ENCODE peak calls at places on chromosomes 6 and 20, in five cellular contexts. P is transverse colon, R is tibial nerve, Y is ovary, D is gastrocnemius medialis. G is an unnamed sample.

GRCh38 chr20:38147751-38148150 is 17.3 kb downstream of the TGM2 start:
- DNase-seq in P (no peak), R (no peak), Y (no peak), D (no peak), G (peak)

GRCh38 chr6:13794184-13794583 is 20.2 kb downstream of the MCUR1 start:
- DNase-seq in P (no peak), R (no peak), Y (no peak), D (no peak), G (no peak)

GRCh38 chr6:25366785-25367657 is 87.8 kb downstream of the CARMIL1 start:
- DNase-seq in P (no peak), R (no peak), Y (no peak), D (no peak), G (no peak)

GRCh38 chr20:19370076-19371075 is 157.9 kb downstream of the SLC24A3 start:
- DNase-seq in P (no peak), R (no peak), Y (no peak), D (no peak), G (no peak)

GRCh38 chr20:48805286-48805685 is 22.5 kb downstream of the PREX1 start:
- DNase-seq in P (no peak), R (no peak), Y (no peak), D (no peak), G (peak)

GRCh38 chr6:22925920-22926587 is 356.7 kb downstream of the HDGFL1 start:
- DNase-seq in P (no peak), R (no peak), Y (no peak), D (no peak), G (no peak)

GRCh38 chr20:14441201-14441600 is 103.8 kb upstream of the FLRT3 start:
- DNase-seq in P (no peak), R (no peak), Y (no peak), D (no peak), G (no peak)

GRCh38 chr20:45948742-45949541 is 14.5 kb downstream of the PCIF1 start:
- DNase-seq in P (no peak), R (no peak), Y (no peak), D (no peak), G (no peak)

GRCh38 chr6:30044630-30045029 is 16.4 kb upstream of the POLR1H start:
- DNase-seq in P (no peak), R (no peak), Y (no peak), D (no peak), G (no peak)

GRCh38 chr20:61608275-61609085 is 356.4 kb downstream of the CDH4 start:
- DNase-seq in P (no peak), R (no peak), Y (no peak), D (no peak), G (no peak)

GRCh38 chr6:147855823-147856222 is 347.3 kb downstream of the SAMD5 start:
- DNase-seq in P (no peak), R (no peak), Y (no peak), D (no peak), G (no peak)

GRCh38 chr6:159168536-159169192 is 536 bp upstream of the FNDC1 start:
- DNase-seq in P (peak), R (no peak), Y (peak), D (no peak), G (peak)

GRCh38 chr6:30264731-30265130 is 51.5 kb upstream of the TRIM26 start:
- DNase-seq in P (no peak), R (no peak), Y (no peak), D (no peak), G (no peak)

GRCh38 chr6:135346747-135347146 is 150.8 kb downstream of the AHI1 start:
- DNase-seq in P (no peak), R (no peak), Y (no peak), D (no peak), G (no peak)

GRCh38 chr6:79193971-79194370 is 40.5 kb downstream of the HMGN3 start:
- DNase-seq in P (no peak), R (no peak), Y (no peak), D (no peak), G (no peak)

GRCh38 chr6:46684771-46685170 is 2.9 kb upstream of the TDRD6 start:
- DNase-seq in P (no peak), R (no peak), Y (no peak), D (no peak), G (no peak)

GRCh38 chr20:47338131-47338628 is 18.3 kb downstream of the ZMYND8 start:
- DNase-seq in P (no peak), R (no peak), Y (no peak), D (no peak), G (no peak)

GRCh38 chr6:88492824-88493223 is 326.7 kb upstream of the CNR1 start:
- DNase-seq in P (no peak), R (no peak), Y (no peak), D (no peak), G (no peak)

GRCh38 chr20:11376998-11377397 is 540.7 kb upstream of the BTBD3 start:
- DNase-seq in P (no peak), R (no peak), Y (no peak), D (no peak), G (no peak)

GRCh38 chr20:60700728-60701127 is 551.3 kb upstream of the CDH4 start:
- DNase-seq in P (no peak), R (no peak), Y (no peak), D (no peak), G (no peak)

GRCh38 chr6:55088896-55089295 is 85.4 kb upstream of the HCRTR2 start:
- DNase-seq in P (no peak), R (no peak), Y (no peak), D (no peak), G (no peak)

GRCh38 chr6:97882755-97883154 is 599.7 kb upstream of the MMS22L start:
- DNase-seq in P (no peak), R (no peak), Y (no peak), D (no peak), G (no peak)

GRCh38 chr6:155782320-155782730 is 326.7 kb upstream of the NOX3 start:
- DNase-seq in P (peak), R (no peak), Y (no peak), D (no peak), G (no peak)

GRCh38 chr20:3407426-3408250 is at the start of gene DNAAF9:
- DNase-seq in P (peak), R (peak), Y (peak), D (peak), G (peak)

GRCh38 chr6:144190593-144190992 is 40.3 kb downstream of the STX11 start:
- DNase-seq in P (no peak), R (no peak), Y (no peak), D (peak), G (peak)

GRCh38 chr6:14068133-14068532 is 49.4 kb upstream of the CD83 start:
- DNase-seq in P (no peak), R (no peak), Y (no peak), D (no peak), G (no peak)

GRCh38 chr20:38127011-38127621 is 38.0 kb downstream of the TGM2 start:
- DNase-seq in P (no peak), R (no peak), Y (peak), D (peak), G (peak)

GRCh38 chr6:108661430-108661829 is 100.7 kb downstream of the FOXO3 start:
- DNase-seq in P (no peak), R (no peak), Y (no peak), D (peak), G (no peak)

GRCh38 chr6:27295301-27296079 is 16.6 kb downstream of the POM121L2 start:
- DNase-seq in P (no peak), R (no peak), Y (no peak), D (no peak), G (no peak)

GRCh38 chr6:1310628-1311399 is 1.1 kb upstream of the FOXQ1 start:
- DNase-seq in P (peak), R (no peak), Y (no peak), D (no peak), G (no peak)

GRCh38 chr20:25008388-25009217 is 16.1 kb upstream of the APMAP start:
- DNase-seq in P (no peak), R (no peak), Y (peak), D (no peak), G (no peak)

GRCh38 chr6:33991610-33992009 is 154.3 kb downstream of the GRM4 start:
- DNase-seq in P (no peak), R (no peak), Y (no peak), D (no peak), G (no peak)

GRCh38 chr6:168061269-168062210 is 17.5 kb downstream of the FRMD1 start:
- DNase-seq in P (peak), R (no peak), Y (no peak), D (no peak), G (no peak)

GRCh38 chr6:7215798-7216231 is 97.2 kb downstream of the SSR1 start:
- DNase-seq in P (no peak), R (no peak), Y (no peak), D (no peak), G (no peak)

GRCh38 chr20:60038400-60038799 is 80.2 kb downstream of the CDH26 start:
- DNase-seq in P (no peak), R (no peak), Y (no peak), D (no peak), G (no peak)

GRCh38 chr20:45918182-45918737 is 6.3 kb upstream of the PLTP start:
- DNase-seq in P (peak), R (no peak), Y (peak), D (no peak), G (no peak)

GRCh38 chr20:59033093-59033492 is 958 bp upstream of the ATP5F1E start:
- DNase-seq in P (no peak), R (no peak), Y (no peak), D (no peak), G (no peak)

DNA sequence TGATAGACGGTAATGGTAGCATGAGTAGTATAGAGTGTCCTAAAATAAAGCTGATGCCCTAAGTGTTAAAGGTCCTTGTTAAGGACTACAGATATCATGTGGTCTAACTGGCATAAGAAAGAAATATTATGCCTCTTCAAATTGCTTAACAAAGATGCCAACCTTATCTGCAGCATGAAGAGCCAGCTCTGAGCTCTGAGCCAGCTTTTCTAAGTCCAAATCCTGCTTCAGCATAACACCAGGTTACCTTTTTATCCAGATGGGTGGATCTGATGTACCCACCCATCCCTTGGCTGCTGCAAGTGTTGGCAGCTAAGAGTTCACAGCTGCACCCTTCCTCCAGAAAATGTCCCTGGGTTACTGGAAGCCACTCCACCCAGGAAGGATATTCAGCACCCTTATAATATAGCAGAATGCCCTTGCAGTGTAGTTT is 83.8 kb downstream of the TENT5A start:
- DNase-seq in P (no peak), R (no peak), Y (no peak), D (no peak), G (peak)
- TF ChIP-seq POLR2A in P (no peak), R (no peak), Y (no peak), D (no peak), G (no peak)

GRCh38 chr6:63573140-63573898 is 1.0 kb downstream of the LOC128125822 start:
- DNase-seq in P (peak), R (peak), Y (peak), D (peak), G (peak)
- TF ChIP-seq CTCF in P (no peak), R (no peak), Y (peak), D (no peak), G (no peak)

DNA sequence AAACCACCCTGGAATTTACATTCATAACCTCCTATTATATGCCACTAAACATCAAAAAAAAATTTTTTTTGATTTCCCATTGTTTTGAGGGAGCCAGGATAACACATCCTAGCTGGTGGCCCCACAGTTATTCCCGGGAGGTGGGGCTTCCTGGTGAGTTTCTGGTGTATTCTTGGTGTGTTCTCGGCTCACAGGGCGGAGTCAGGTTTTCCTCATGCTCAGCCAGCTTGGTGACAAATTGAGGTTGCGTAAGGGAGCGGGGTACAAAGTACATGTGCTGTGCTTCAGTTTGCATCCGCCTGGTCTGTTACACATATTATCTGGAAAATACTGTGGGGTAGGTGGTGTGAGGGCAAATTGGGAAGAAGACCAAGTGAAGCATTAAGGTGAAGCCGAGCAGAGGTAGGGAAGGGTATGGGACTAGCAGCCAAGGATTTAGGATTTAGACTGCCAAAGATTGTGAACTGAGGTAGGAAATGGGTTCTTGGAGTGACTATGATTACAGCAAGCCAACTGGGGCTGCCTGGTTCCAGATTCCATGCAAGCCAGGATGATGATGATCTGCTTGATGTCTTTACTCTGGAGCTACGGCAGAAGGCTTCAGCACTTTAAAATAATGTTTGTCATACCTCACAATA is 46.2 kb upstream of the EEF1A1 start:
- DNase-seq in P (peak), R (peak), Y (no peak), D (peak), G (peak)
- H3K27ac ChIP-seq in P (peak), R (peak), Y (no peak), D (peak), G (peak)

GRCh38 chr20:62792182-62792939 is 3.9 kb upstream of the MRGBP start:
- DNase-seq in P (no peak), R (no peak), Y (no peak), D (no peak), G (no peak)

GRCh38 chr20:62793757-62794006 is 2.6 kb upstream of the MRGBP start:
- DNase-seq in P (no peak), R (no peak), Y (no peak), D (no peak), G (no peak)

GRCh38 chr20:62792940-62793756 is 3.1 kb upstream of the MRGBP start:
- DNase-seq in P (no peak), R (no peak), Y (no peak), D (no peak), G (no peak)

GRCh38 chr20:62795023-62795761 is 1.1 kb upstream of the MRGBP start:
- DNase-seq in P (peak), R (no peak), Y (peak), D (no peak), G (peak)

DNA sequence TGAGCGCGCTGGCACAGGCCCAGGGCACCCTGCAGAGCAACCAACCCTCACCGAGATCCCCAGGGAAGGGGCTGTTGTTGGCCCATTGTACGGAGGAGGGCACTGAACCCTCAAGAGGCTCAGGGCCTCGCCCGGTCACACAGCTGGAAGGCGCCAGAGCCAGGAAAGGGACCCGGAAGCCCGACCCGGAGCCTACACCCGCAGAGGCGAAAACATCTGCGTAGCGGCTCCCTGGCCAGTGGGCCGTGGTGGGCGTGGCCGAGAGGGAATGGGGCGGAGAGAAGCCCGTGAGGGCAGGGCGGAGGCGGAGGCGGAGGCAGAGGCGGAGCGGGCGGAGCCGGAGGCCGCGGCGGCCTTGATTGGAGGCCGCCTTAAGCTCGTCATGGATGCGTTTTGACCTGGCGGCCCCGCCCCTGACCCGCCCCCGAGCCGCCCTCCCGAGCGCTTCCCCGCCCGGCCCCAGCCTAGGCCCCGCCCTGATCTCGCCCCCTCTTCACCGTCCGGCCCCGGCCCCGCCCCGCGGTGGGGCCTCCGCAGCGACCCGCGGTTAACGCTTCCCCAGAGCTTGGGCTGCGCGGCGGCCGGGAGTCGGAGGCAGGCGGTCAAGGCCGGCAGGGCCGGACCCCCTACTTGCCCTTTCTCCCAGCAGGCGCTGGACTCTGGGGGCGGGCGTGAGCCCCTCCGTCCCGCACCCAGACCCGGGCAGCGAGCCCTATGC is 2.1 kb upstream of the MRGBP start:
- DNase-seq in P (peak), R (peak), Y (peak), D (peak), G (peak)
- TF ChIP-seq POLR2A in P (peak), R (peak), Y (peak), D (peak), G (peak)

GRCh38 chr20:20410678-20411077 is 42.8 kb downstream of the INSM1 start:
- DNase-seq in P (peak), R (no peak), Y (peak), D (no peak), G (peak)

GRCh38 chr20:20406306-20406705 is 38.4 kb downstream of the INSM1 start:
- DNase-seq in P (no peak), R (no peak), Y (no peak), D (no peak), G (no peak)

GRCh38 chr20:20405619-20406018 is 37.7 kb downstream of the INSM1 start:
- DNase-seq in P (no peak), R (no peak), Y (no peak), D (no peak), G (no peak)

GRCh38 chr20:20409326-20409725 is 41.4 kb downstream of the INSM1 start:
- DNase-seq in P (no peak), R (no peak), Y (no peak), D (no peak), G (no peak)

GRCh38 chr20:20407891-20408805 is 40.2 kb downstream of the INSM1 start:
- DNase-seq in P (no peak), R (no peak), Y (no peak), D (no peak), G (no peak)
- TF ChIP-seq CTCF in P (no peak), R (no peak), Y (no peak), D (no peak), G (no peak)

G was measured in heart left ventricle.